ENCODE peak calls at places on chromosomes 5 and 9, in ten cellular contexts. One of them, this sample, is unnamed.

GRCh38 chr9:97362777-97363545 is 48.9 kb upstream of the TDRD7 start:
- DNase-seq in cardiac fibroblast: no peak
- DNase-seq in neural progenitor cell: no peak
- DNase-seq in CD4-positive, CD25-positive, alpha-beta regulatory T cell: no peak
- DNase-seq in kidney tubule cell: peak; percentile 11
- DNase-seq in amygdala: no peak
- DNase-seq in hypothalamus: no peak
- DNase-seq in activated CD8-positive, alpha-beta memory T cell treated with anti-CD3 and anti-CD28 coated beads for 48 hours: no peak
- DNase-seq in HCEC 1CT: no peak
- DNase-seq in Caco-2: no peak
- DNase-seq in this sample: no peak

GRCh38 chr9:37300620-37301368 is 121.7 kb upstream of the GRHPR start:
- DNase-seq in HCEC 1CT: peak; percentile 23
- DNase-seq in CD4-positive, CD25-positive, alpha-beta regulatory T cell: no peak
- DNase-seq in activated CD8-positive, alpha-beta memory T cell treated with anti-CD3 and anti-CD28 coated beads for 48 hours: no peak
- DNase-seq in cardiac fibroblast: peak; percentile 32
- DNase-seq in Caco-2: no peak
- DNase-seq in kidney tubule cell: no peak
- DNase-seq in amygdala: no peak
- DNase-seq in hypothalamus: no peak
- DNase-seq in neural progenitor cell: no peak
- DNase-seq in this sample: peak; percentile 7

GRCh38 chr5:10099548-10099947 is 150.1 kb downstream of the ATPSCKMT start:
- DNase-seq in activated CD8-positive, alpha-beta memory T cell treated with anti-CD3 and anti-CD28 coated beads for 48 hours: no peak
- DNase-seq in CD4-positive, CD25-positive, alpha-beta regulatory T cell: no peak
- DNase-seq in neural progenitor cell: no peak
- DNase-seq in hypothalamus: no peak
- DNase-seq in cardiac fibroblast: no peak
- DNase-seq in Caco-2: no peak
- DNase-seq in amygdala: no peak
- DNase-seq in kidney tubule cell: no peak
- DNase-seq in HCEC 1CT: no peak
- DNase-seq in this sample: no peak

GRCh38 chr9:116355153-116355827 is 201.7 kb downstream of the PAPPA start:
- DNase-seq in activated CD8-positive, alpha-beta memory T cell treated with anti-CD3 and anti-CD28 coated beads for 48 hours: no peak
- DNase-seq in neural progenitor cell: peak; percentile 45
- DNase-seq in hypothalamus: no peak
- DNase-seq in Caco-2: no peak
- DNase-seq in cardiac fibroblast: peak; percentile 96
- DNase-seq in HCEC 1CT: no peak
- DNase-seq in CD4-positive, CD25-positive, alpha-beta regulatory T cell: no peak
- DNase-seq in kidney tubule cell: peak; percentile 21
- DNase-seq in amygdala: no peak
- DNase-seq in this sample: peak; percentile 71

GRCh38 chr5:132765311-132766019 is 11.6 kb downstream of the SEPTIN8 start:
- DNase-seq in HCEC 1CT: no peak
- DNase-seq in cardiac fibroblast: no peak
- DNase-seq in amygdala: no peak
- DNase-seq in hypothalamus: no peak
- DNase-seq in neural progenitor cell: no peak
- DNase-seq in CD4-positive, CD25-positive, alpha-beta regulatory T cell: no peak
- DNase-seq in kidney tubule cell: no peak
- DNase-seq in activated CD8-positive, alpha-beta memory T cell treated with anti-CD3 and anti-CD28 coated beads for 48 hours: no peak
- DNase-seq in Caco-2: no peak
- DNase-seq in this sample: no peak

GRCh38 chr9:87503970-87504369 is 6.3 kb downstream of the DAPK1 start:
- DNase-seq in activated CD8-positive, alpha-beta memory T cell treated with anti-CD3 and anti-CD28 coated beads for 48 hours: no peak
- DNase-seq in kidney tubule cell: no peak
- DNase-seq in amygdala: no peak
- DNase-seq in Caco-2: no peak
- DNase-seq in neural progenitor cell: no peak
- DNase-seq in hypothalamus: no peak
- DNase-seq in HCEC 1CT: no peak
- DNase-seq in cardiac fibroblast: no peak
- DNase-seq in CD4-positive, CD25-positive, alpha-beta regulatory T cell: no peak
- DNase-seq in this sample: no peak

GRCh38 chr5:120446068-120446492 is 18.0 kb upstream of the PRR16 start:
- DNase-seq in activated CD8-positive, alpha-beta memory T cell treated with anti-CD3 and anti-CD28 coated beads for 48 hours: no peak
- DNase-seq in kidney tubule cell: peak; percentile 23
- DNase-seq in HCEC 1CT: peak; percentile 99
- DNase-seq in amygdala: no peak
- DNase-seq in hypothalamus: no peak
- DNase-seq in CD4-positive, CD25-positive, alpha-beta regulatory T cell: no peak
- DNase-seq in Caco-2: no peak
- DNase-seq in cardiac fibroblast: peak; percentile 98
- DNase-seq in neural progenitor cell: no peak
- DNase-seq in this sample: peak; percentile 56

GRCh38 chr9:89277454-89277853 is 33.5 kb upstream of the CKS2 start:
- DNase-seq in HCEC 1CT: no peak
- DNase-seq in activated CD8-positive, alpha-beta memory T cell treated with anti-CD3 and anti-CD28 coated beads for 48 hours: no peak
- DNase-seq in neural progenitor cell: no peak
- DNase-seq in CD4-positive, CD25-positive, alpha-beta regulatory T cell: no peak
- DNase-seq in amygdala: no peak
- DNase-seq in cardiac fibroblast: peak; percentile 21
- DNase-seq in Caco-2: no peak
- DNase-seq in kidney tubule cell: peak; percentile 69
- DNase-seq in hypothalamus: no peak
- DNase-seq in this sample: no peak

GRCh38 chr5:3123763-3124157 is 372.3 kb upstream of the IRX2 start:
- DNase-seq in CD4-positive, CD25-positive, alpha-beta regulatory T cell: no peak
- DNase-seq in neural progenitor cell: no peak
- DNase-seq in hypothalamus: no peak
- DNase-seq in activated CD8-positive, alpha-beta memory T cell treated with anti-CD3 and anti-CD28 coated beads for 48 hours: no peak
- DNase-seq in HCEC 1CT: no peak
- DNase-seq in cardiac fibroblast: no peak
- DNase-seq in kidney tubule cell: no peak
- DNase-seq in Caco-2: no peak
- DNase-seq in amygdala: no peak
- DNase-seq in this sample: no peak

GRCh38 chr9:95477441-95477840 is 39.3 kb downstream of the PTCH1 start:
- DNase-seq in Caco-2: no peak
- DNase-seq in activated CD8-positive, alpha-beta memory T cell treated with anti-CD3 and anti-CD28 coated beads for 48 hours: no peak
- DNase-seq in amygdala: peak; percentile 19
- DNase-seq in neural progenitor cell: peak; percentile 52
- DNase-seq in kidney tubule cell: no peak
- DNase-seq in hypothalamus: peak; percentile 32
- DNase-seq in CD4-positive, CD25-positive, alpha-beta regulatory T cell: no peak
- DNase-seq in HCEC 1CT: no peak
- DNase-seq in cardiac fibroblast: no peak
- DNase-seq in this sample: no peak

GRCh38 chr9:38708759-38709158 is 11.2 kb downstream of the FAM240B start:
- DNase-seq in cardiac fibroblast: no peak
- DNase-seq in kidney tubule cell: peak; percentile 34
- DNase-seq in neural progenitor cell: no peak
- DNase-seq in HCEC 1CT: no peak
- DNase-seq in hypothalamus: no peak
- DNase-seq in amygdala: no peak
- DNase-seq in activated CD8-positive, alpha-beta memory T cell treated with anti-CD3 and anti-CD28 coated beads for 48 hours: no peak
- DNase-seq in Caco-2: no peak
- DNase-seq in CD4-positive, CD25-positive, alpha-beta regulatory T cell: no peak
- DNase-seq in this sample: no peak

GRCh38 chr9:88691811-88692210 is 156.8 kb downstream of the NXNL2 start:
- DNase-seq in cardiac fibroblast: peak; percentile 18
- DNase-seq in Caco-2: no peak
- DNase-seq in neural progenitor cell: no peak
- DNase-seq in amygdala: no peak
- DNase-seq in CD4-positive, CD25-positive, alpha-beta regulatory T cell: no peak
- DNase-seq in hypothalamus: no peak
- DNase-seq in HCEC 1CT: peak; percentile 66
- DNase-seq in activated CD8-positive, alpha-beta memory T cell treated with anti-CD3 and anti-CD28 coated beads for 48 hours: no peak
- DNase-seq in kidney tubule cell: no peak
- DNase-seq in this sample: no peak

GRCh38 chr5:179577286-179577960 is 27.1 kb downstream of the RUFY1 start:
- DNase-seq in Caco-2: no peak
- DNase-seq in CD4-positive, CD25-positive, alpha-beta regulatory T cell: no peak
- DNase-seq in cardiac fibroblast: no peak
- DNase-seq in HCEC 1CT: no peak
- DNase-seq in activated CD8-positive, alpha-beta memory T cell treated with anti-CD3 and anti-CD28 coated beads for 48 hours: no peak
- DNase-seq in neural progenitor cell: no peak
- DNase-seq in hypothalamus: no peak
- DNase-seq in kidney tubule cell: no peak
- DNase-seq in amygdala: no peak
- DNase-seq in this sample: no peak

GRCh38 chr9:127122176-127123151 is at the start of gene ANGPTL2:
- DNase-seq in amygdala: peak; percentile 84
- DNase-seq in kidney tubule cell: peak; percentile 89
- DNase-seq in Caco-2: no peak
- DNase-seq in activated CD8-positive, alpha-beta memory T cell treated with anti-CD3 and anti-CD28 coated beads for 48 hours: no peak
- DNase-seq in hypothalamus: peak; percentile 67
- DNase-seq in CD4-positive, CD25-positive, alpha-beta regulatory T cell: no peak
- DNase-seq in cardiac fibroblast: peak; percentile 99
- DNase-seq in HCEC 1CT: peak; percentile 91
- DNase-seq in neural progenitor cell: peak; percentile 97
- DNase-seq in this sample: peak; percentile 94

GRCh38 chr9:134205636-134206316 is 41.4 kb upstream of the RNU6ATAC start:
- DNase-seq in amygdala: no peak
- DNase-seq in hypothalamus: no peak
- DNase-seq in activated CD8-positive, alpha-beta memory T cell treated with anti-CD3 and anti-CD28 coated beads for 48 hours: no peak
- DNase-seq in CD4-positive, CD25-positive, alpha-beta regulatory T cell: no peak
- DNase-seq in neural progenitor cell: no peak
- DNase-seq in cardiac fibroblast: peak; percentile 95
- DNase-seq in Caco-2: no peak
- DNase-seq in HCEC 1CT: peak; percentile 24
- DNase-seq in kidney tubule cell: peak; percentile 8
- DNase-seq in this sample: peak; percentile 72

GRCh38 chr5:141512390-141513020 is 23.6 kb downstream of the PCDHGC5 start:
- DNase-seq in kidney tubule cell: peak; percentile 79
- DNase-seq in HCEC 1CT: peak; percentile 46
- DNase-seq in hypothalamus: peak; percentile 47
- DNase-seq in activated CD8-positive, alpha-beta memory T cell treated with anti-CD3 and anti-CD28 coated beads for 48 hours: peak; percentile 91
- DNase-seq in Caco-2: peak; percentile 77
- DNase-seq in cardiac fibroblast: peak; percentile 72
- DNase-seq in neural progenitor cell: peak; percentile 91
- DNase-seq in CD4-positive, CD25-positive, alpha-beta regulatory T cell: peak; percentile 70
- DNase-seq in amygdala: no peak
- DNase-seq in this sample: peak; percentile 97

GRCh38 chr5:149962040-149962439 is 1.5 kb downstream of the SLC26A2 start:
- DNase-seq in activated CD8-positive, alpha-beta memory T cell treated with anti-CD3 and anti-CD28 coated beads for 48 hours: no peak
- DNase-seq in amygdala: no peak
- DNase-seq in CD4-positive, CD25-positive, alpha-beta regulatory T cell: no peak
- DNase-seq in hypothalamus: no peak
- DNase-seq in kidney tubule cell: peak; percentile 57
- DNase-seq in cardiac fibroblast: peak; percentile 84
- DNase-seq in HCEC 1CT: peak; percentile 65
- DNase-seq in Caco-2: peak; percentile 49
- DNase-seq in neural progenitor cell: peak; percentile 27
- DNase-seq in this sample: peak; percentile 65

GRCh38 chr9:121296213-121297127 is 28.5 kb downstream of the GSN start:
- DNase-seq in neural progenitor cell: no peak
- DNase-seq in Caco-2: no peak
- DNase-seq in CD4-positive, CD25-positive, alpha-beta regulatory T cell: no peak
- DNase-seq in cardiac fibroblast: no peak
- DNase-seq in hypothalamus: no peak
- DNase-seq in amygdala: no peak
- DNase-seq in HCEC 1CT: no peak
- DNase-seq in kidney tubule cell: no peak
- DNase-seq in activated CD8-positive, alpha-beta memory T cell treated with anti-CD3 and anti-CD28 coated beads for 48 hours: no peak
- DNase-seq in this sample: no peak

GRCh38 chr5:58890265-58890664 is 307.4 kb downstream of the RAB3C start:
- DNase-seq in activated CD8-positive, alpha-beta memory T cell treated with anti-CD3 and anti-CD28 coated beads for 48 hours: no peak
- DNase-seq in HCEC 1CT: no peak
- DNase-seq in Caco-2: no peak
- DNase-seq in hypothalamus: no peak
- DNase-seq in CD4-positive, CD25-positive, alpha-beta regulatory T cell: no peak
- DNase-seq in cardiac fibroblast: no peak
- DNase-seq in kidney tubule cell: no peak
- DNase-seq in amygdala: no peak
- DNase-seq in neural progenitor cell: no peak
- DNase-seq in this sample: no peak

GRCh38 chr5:158755221-158755620 is 344.5 kb downstream of the EBF1 start:
- DNase-seq in Caco-2: no peak
- DNase-seq in activated CD8-positive, alpha-beta memory T cell treated with anti-CD3 and anti-CD28 coated beads for 48 hours: no peak
- DNase-seq in neural progenitor cell: no peak
- DNase-seq in CD4-positive, CD25-positive, alpha-beta regulatory T cell: no peak
- DNase-seq in HCEC 1CT: no peak
- DNase-seq in hypothalamus: no peak
- DNase-seq in amygdala: no peak
- DNase-seq in kidney tubule cell: no peak
- DNase-seq in cardiac fibroblast: no peak
- DNase-seq in this sample: no peak

GRCh38 chr5:77123057-77123456 is 36.0 kb upstream of the ZBED3 start:
- DNase-seq in HCEC 1CT: no peak
- DNase-seq in cardiac fibroblast: no peak
- DNase-seq in activated CD8-positive, alpha-beta memory T cell treated with anti-CD3 and anti-CD28 coated beads for 48 hours: no peak
- DNase-seq in neural progenitor cell: no peak
- DNase-seq in hypothalamus: no peak
- DNase-seq in CD4-positive, CD25-positive, alpha-beta regulatory T cell: no peak
- DNase-seq in amygdala: no peak
- DNase-seq in kidney tubule cell: no peak
- DNase-seq in Caco-2: no peak
- DNase-seq in this sample: no peak

GRCh38 chr5:151030377-151030776 is 10.0 kb downstream of the GPX3 start:
- DNase-seq in Caco-2: no peak
- DNase-seq in activated CD8-positive, alpha-beta memory T cell treated with anti-CD3 and anti-CD28 coated beads for 48 hours: no peak
- DNase-seq in hypothalamus: no peak
- DNase-seq in HCEC 1CT: no peak
- DNase-seq in CD4-positive, CD25-positive, alpha-beta regulatory T cell: no peak
- DNase-seq in neural progenitor cell: no peak
- DNase-seq in amygdala: no peak
- DNase-seq in cardiac fibroblast: peak; percentile 48
- DNase-seq in kidney tubule cell: no peak
- DNase-seq in this sample: no peak

GRCh38 chr5:57754616-57755015 is 272.0 kb upstream of the ACTBL2 start:
- DNase-seq in hypothalamus: no peak
- DNase-seq in cardiac fibroblast: no peak
- DNase-seq in Caco-2: no peak
- DNase-seq in neural progenitor cell: no peak
- DNase-seq in kidney tubule cell: no peak
- DNase-seq in activated CD8-positive, alpha-beta memory T cell treated with anti-CD3 and anti-CD28 coated beads for 48 hours: no peak
- DNase-seq in HCEC 1CT: peak; percentile 54
- DNase-seq in CD4-positive, CD25-positive, alpha-beta regulatory T cell: no peak
- DNase-seq in amygdala: no peak
- DNase-seq in this sample: no peak

GRCh38 chr9:99029083-99029482 is 75.8 kb upstream of the TGFBR1 start:
- DNase-seq in cardiac fibroblast: no peak
- DNase-seq in kidney tubule cell: no peak
- DNase-seq in hypothalamus: no peak
- DNase-seq in HCEC 1CT: no peak
- DNase-seq in neural progenitor cell: no peak
- DNase-seq in Caco-2: no peak
- DNase-seq in CD4-positive, CD25-positive, alpha-beta regulatory T cell: no peak
- DNase-seq in amygdala: no peak
- DNase-seq in activated CD8-positive, alpha-beta memory T cell treated with anti-CD3 and anti-CD28 coated beads for 48 hours: no peak
- DNase-seq in this sample: no peak

GRCh38 chr9:69264526-69264925 is 60.5 kb upstream of the ENTREP1 start:
- DNase-seq in Caco-2: no peak
- DNase-seq in CD4-positive, CD25-positive, alpha-beta regulatory T cell: no peak
- DNase-seq in neural progenitor cell: no peak
- DNase-seq in kidney tubule cell: no peak
- DNase-seq in hypothalamus: no peak
- DNase-seq in HCEC 1CT: no peak
- DNase-seq in amygdala: no peak
- DNase-seq in cardiac fibroblast: no peak
- DNase-seq in activated CD8-positive, alpha-beta memory T cell treated with anti-CD3 and anti-CD28 coated beads for 48 hours: no peak
- DNase-seq in this sample: no peak

GRCh38 chr5:146897061-146897460 is 18.5 kb upstream of the PPP2R2B start:
- DNase-seq in kidney tubule cell: no peak
- DNase-seq in hypothalamus: no peak
- DNase-seq in neural progenitor cell: no peak
- DNase-seq in HCEC 1CT: no peak
- DNase-seq in activated CD8-positive, alpha-beta memory T cell treated with anti-CD3 and anti-CD28 coated beads for 48 hours: no peak
- DNase-seq in CD4-positive, CD25-positive, alpha-beta regulatory T cell: no peak
- DNase-seq in Caco-2: no peak
- DNase-seq in amygdala: no peak
- DNase-seq in cardiac fibroblast: no peak
- DNase-seq in this sample: no peak

GRCh38 chr9:106708147-106708838 is 154.7 kb upstream of the ZNF462 start:
- DNase-seq in hypothalamus: no peak
- DNase-seq in activated CD8-positive, alpha-beta memory T cell treated with anti-CD3 and anti-CD28 coated beads for 48 hours: no peak
- DNase-seq in cardiac fibroblast: peak; percentile 46
- DNase-seq in kidney tubule cell: no peak
- DNase-seq in HCEC 1CT: no peak
- DNase-seq in neural progenitor cell: no peak
- DNase-seq in amygdala: no peak
- DNase-seq in CD4-positive, CD25-positive, alpha-beta regulatory T cell: no peak
- DNase-seq in Caco-2: no peak
- DNase-seq in this sample: no peak

GRCh38 chr5:132674671-132675506 is 1.1 kb downstream of the IL4 start:
- DNase-seq in cardiac fibroblast: peak; percentile 95
- DNase-seq in activated CD8-positive, alpha-beta memory T cell treated with anti-CD3 and anti-CD28 coated beads for 48 hours: no peak
- DNase-seq in neural progenitor cell: no peak
- DNase-seq in Caco-2: no peak
- DNase-seq in hypothalamus: no peak
- DNase-seq in amygdala: no peak
- DNase-seq in HCEC 1CT: peak; percentile 96
- DNase-seq in kidney tubule cell: peak; percentile 90
- DNase-seq in CD4-positive, CD25-positive, alpha-beta regulatory T cell: no peak
- DNase-seq in this sample: no peak

This sample was measured in mesendoderm.